ENCODE peak calls at places on chromosomes 7 and 10, in eight cellular contexts. Y is OCI-LY7, R is lower lobe of right lung, C is coronary artery, U is mammary epithelial cell, I is IMR-90, A is adrenal gland, K is ovary. J is an unnamed sample.

GRCh38 chr10:71998119-71998839 is 34.1 kb downstream of the CHST3 start:
- DNase-seq in Y (no peak), I (no peak), A (peak; percentile 92), R (no peak), U (no peak), C (no peak), K (peak; percentile 58), J (no peak)

GRCh38 chr10:60417898-60418297 is 28.2 kb upstream of the ANK3 start:
- DNase-seq in R (no peak), I (peak; percentile 39), Y (no peak), A (no peak), C (no peak), U (peak; percentile 61), K (no peak), J (no peak)

GRCh38 chr7:124989911-124990310 is 60.3 kb upstream of the POT1 start:
- DNase-seq in U (no peak), C (no peak), A (no peak), Y (no peak), R (no peak), I (peak; percentile 72), K (no peak), J (no peak)

GRCh38 chr10:28120043-28120749 is 121.3 kb upstream of the ODAD2 start:
- DNase-seq in U (no peak), A (peak; percentile 75), I (no peak), Y (no peak), C (no peak), R (no peak), K (no peak), J (no peak)

GRCh38 chr10:89086801-89087513 is 96.4 kb downstream of the FAS start:
- DNase-seq in Y (peak; percentile 2), A (peak; percentile 59), C (peak; percentile 80), U (no peak), I (peak; percentile 82), K (peak; percentile 36), R (peak; percentile 75), J (no peak)

GRCh38 chr7:117859246-117859812 is 13.9 kb downstream of the CTTNBP2 start:
- DNase-seq in C (no peak), A (no peak), I (peak; percentile 41), K (no peak), U (no peak), R (no peak), Y (no peak), J (no peak)

GRCh38 chr10:43211431-43212042 is 55.3 kb downstream of the RASGEF1A start:
- DNase-seq in I (no peak), Y (no peak), C (no peak), K (no peak), U (no peak), R (peak; percentile 20), A (no peak), J (no peak)

GRCh38 chr10:132407846-132408278 is 10.9 kb downstream of the PWWP2B start:
- DNase-seq in K (peak; percentile 65), I (peak; percentile 29), R (peak; percentile 90), Y (peak; percentile 17), C (no peak), U (peak; percentile 75), A (peak; percentile 88), J (no peak)

GRCh38 chr10:31697271-31698168 is 231.1 kb downstream of the ARHGAP12 start:
- DNase-seq in C (peak; percentile 93), A (peak; percentile 80), U (no peak), I (peak; percentile 85), K (peak; percentile 79), R (peak; percentile 78), Y (no peak), J (no peak)

GRCh38 chr7:14389052-14389988 is 399.9 kb upstream of the ETV1 start:
- DNase-seq in I (no peak), Y (no peak), K (no peak), A (no peak), R (no peak), U (no peak), C (no peak), J (no peak)

GRCh38 chr7:24917510-24918239 is 62.3 kb downstream of the OSBPL3 start:
- DNase-seq in I (peak; percentile 90), Y (no peak), C (no peak), K (no peak), A (no peak), R (no peak), U (peak; percentile 66), J (no peak)

GRCh38 chr7:38311329-38311937 is 38.0 kb upstream of the TARP start:
- DNase-seq in R (peak; percentile 77), K (no peak), I (no peak), U (no peak), C (no peak), Y (no peak), A (peak; percentile 29), J (no peak)

GRCh38 chr7:46256870-46257528 is 335.9 kb upstream of the IGFBP3 start:
- DNase-seq in I (no peak), K (no peak), R (no peak), U (peak; percentile 50), Y (no peak), C (no peak), A (no peak), J (no peak)

GRCh38 chr7:37265876-37266275 is 182.8 kb downstream of the ELMO1 start:
- DNase-seq in A (no peak), R (no peak), U (no peak), K (no peak), I (no peak), C (no peak), Y (no peak), J (no peak)
- H3K27ac ChIP-seq in A (no peak overlapping the region), R (no peak overlapping the region), U (no peak overlapping the region), K (no peak overlapping the region), I (no peak overlapping the region), C (no peak overlapping the region), Y (no peak overlapping the region), J (peak overlapping the region; percentile 16)

GRCh38 chr10:30188567-30189253 is 129.3 kb upstream of the JCAD start:
- DNase-seq in K (no peak), I (no peak), C (no peak), R (no peak), Y (no peak), U (no peak), A (no peak), J (no peak)

GRCh38 chr10:30185916-30186315 is 126.5 kb upstream of the JCAD start:
- DNase-seq in I (peak; percentile 90), A (no peak), K (no peak), R (no peak), Y (no peak), U (peak; percentile 90), C (no peak), J (no peak)

GRCh38 chr10:30186371-30186875 is 127.0 kb upstream of the JCAD start:
- DNase-seq in A (no peak), I (no peak), C (no peak), U (no peak), R (no peak), Y (no peak), K (no peak), J (no peak)

GRCh38 chr10:30188101-30188500 is 128.7 kb upstream of the JCAD start:
- DNase-seq in C (no peak), U (no peak), I (peak; percentile 38), K (no peak), Y (no peak), A (no peak), R (no peak), J (no peak)

GRCh38 chr10:30187010-30187409 is 127.6 kb upstream of the JCAD start:
- DNase-seq in Y (no peak), C (no peak), R (no peak), A (no peak), U (no peak), K (no peak), I (no peak), J (no peak)
- H3K27ac ChIP-seq in Y (no peak overlapping the region), C (no peak overlapping the region), R (peak overlapping the region; percentile 74), A (no peak overlapping the region), U (no peak overlapping the region), K (no peak overlapping the region), I (no peak overlapping the region), J (no peak overlapping the region)

GRCh38 chr7:121329460-121330052 is 756 bp downstream of the WNT16 start:
- DNase-seq in K (no peak), I (no peak), Y (no peak), U (peak; percentile 37), R (peak; percentile 40), A (no peak), C (no peak), J (no peak)

GRCh38 chr7:121328508-121329459 is at the start of gene WNT16:
- DNase-seq in I (no peak), A (no peak), Y (no peak), R (peak; percentile 39), C (no peak), U (no peak), K (no peak), J (no peak)

GRCh38 chr7:121331574-121331973 is 2.8 kb downstream of the WNT16 start:
- DNase-seq in U (no peak), R (no peak), K (no peak), C (no peak), I (no peak), Y (no peak), A (no peak), J (no peak)

GRCh38 chr7:121331048-121331447 is 2.2 kb downstream of the WNT16 start:
- DNase-seq in C (no peak), A (no peak), I (no peak), Y (no peak), R (no peak), U (no peak), K (no peak), J (no peak)

GRCh38 chr7:121330053-121330833 is 1.4 kb downstream of the WNT16 start:
- DNase-seq in Y (no peak), K (no peak), U (no peak), I (no peak), C (no peak), A (no peak), R (peak; percentile 31), J (no peak)
- H3K27ac ChIP-seq in Y (no peak overlapping the region), K (no peak overlapping the region), U (no peak overlapping the region), I (no peak overlapping the region), C (no peak overlapping the region), A (no peak overlapping the region), R (no peak overlapping the region), J (no peak overlapping the region)

GRCh38 chr7:112748381-112748780 is 41.8 kb downstream of the TMEM168 start:
- DNase-seq in R (no peak), A (no peak), C (no peak), I (no peak), Y (no peak), K (no peak), U (no peak), J (no peak)

GRCh38 chr7:112743811-112744210 is 46.4 kb downstream of the TMEM168 start:
- DNase-seq in U (peak; percentile 30), R (no peak), K (no peak), A (no peak), Y (no peak), C (no peak), I (no peak), J (no peak)

GRCh38 chr7:112749775-112750174 is 40.4 kb downstream of the TMEM168 start:
- DNase-seq in Y (no peak), R (no peak), C (no peak), U (no peak), I (no peak), K (no peak), A (no peak), J (no peak)

GRCh38 chr7:112744818-112745217 is 45.4 kb downstream of the TMEM168 start:
- DNase-seq in Y (no peak), I (no peak), U (no peak), C (no peak), K (no peak), A (no peak), R (no peak), J (no peak)

DNA sequence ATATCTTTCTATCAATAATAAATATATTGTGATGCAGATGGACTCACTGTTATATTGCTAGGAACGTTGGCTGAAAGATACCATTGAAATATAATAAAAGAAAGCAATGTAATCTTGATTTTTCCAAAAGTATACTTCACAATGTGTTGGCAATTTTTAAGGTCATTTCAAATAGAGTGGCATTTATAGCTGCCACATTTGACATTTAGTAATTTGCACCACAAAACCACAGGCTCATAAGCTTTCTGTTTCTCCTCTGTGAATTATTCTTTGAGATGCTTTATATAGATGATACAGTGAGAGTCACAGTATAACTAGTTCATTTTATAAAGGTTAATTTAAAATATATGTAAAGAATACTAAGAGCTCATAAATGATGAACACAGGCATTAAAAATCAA is 44.6 kb downstream of the TMEM168 start:
- DNase-seq in A (no peak), U (no peak), K (no peak), R (no peak), I (no peak), Y (no peak), C (no peak), J (no peak)
- H3K27ac ChIP-seq in A (no peak overlapping the region), U (no peak overlapping the region), K (no peak overlapping the region), R (no peak overlapping the region), I (no peak overlapping the region), Y (no peak overlapping the region), C (no peak overlapping the region), J (no peak overlapping the region)